ENCODE peak calls at places on chromosomes 3 and 15, in seven cellular contexts. K is left ventricle myocardium inferior, A is MM.1S, D is brain microvascular endothelial cell, L is OCI-LY7, Z is thoracic aorta, E is AG04450. G is an unnamed sample.

GRCh38 chr15:57185507-57186074 is 190.7 kb upstream of the CGNL1 start:
- DNase-seq in K (no peak), A (no peak), D (no peak), L (no peak), Z (no peak), E (no peak), G (no peak)

GRCh38 chr15:97984157-97984556 is 23.7 kb downstream of the ARRDC4 start:
- DNase-seq in K (no peak), A (no peak), D (no peak), L (no peak), Z (no peak), E (no peak), G (no peak)

GRCh38 chr3:30221622-30222021 is 384.8 kb upstream of the TGFBR2 start:
- DNase-seq in K (no peak), A (peak), D (peak), L (no peak), Z (no peak), E (no peak), G (no peak)

GRCh38 chr3:33490641-33491241 is 50.5 kb upstream of the UBP1 start:
- DNase-seq in K (no peak), A (no peak), D (no peak), L (peak), Z (no peak), E (no peak), G (no peak)

GRCh38 chr3:50194128-50194902 is 2.9 kb downstream of the GNAT1 start:
- DNase-seq in K (peak), A (peak), D (peak), L (peak), Z (no peak), E (no peak), G (peak)

GRCh38 chr15:39583586-39584265 is 2.8 kb downstream of the THBS1 start:
- DNase-seq in K (no peak), A (peak), D (no peak), L (no peak), Z (no peak), E (no peak), G (peak)

GRCh38 chr3:147493666-147494065 is 84.5 kb downstream of the ZIC1 start:
- DNase-seq in K (no peak), A (no peak), D (no peak), L (no peak), Z (no peak), E (no peak), G (no peak)

GRCh38 chr3:77407454-77407853 is 367.6 kb downstream of the ROBO2 start:
- DNase-seq in K (no peak), A (no peak), D (no peak), L (no peak), Z (no peak), E (no peak), G (no peak)

GRCh38 chr3:143897558-143898305 is 49.5 kb upstream of the SLC9A9 start:
- DNase-seq in K (no peak), A (no peak), D (peak), L (no peak), Z (no peak), E (no peak), G (no peak)

GRCh38 chr3:15294914-15295313 is 37.5 kb downstream of the SH3BP5 start:
- DNase-seq in K (no peak), A (no peak), D (no peak), L (no peak), Z (no peak), E (no peak), G (no peak)

GRCh38 chr3:194423317-194423716 is 24.3 kb upstream of the GP5 start:
- DNase-seq in K (no peak), A (no peak), D (no peak), L (no peak), Z (no peak), E (no peak), G (no peak)

GRCh38 chr15:65900488-65900887 is 31.2 kb downstream of the RAB11A start:
- DNase-seq in K (no peak), A (no peak), D (no peak), L (no peak), Z (no peak), E (no peak), G (no peak)

GRCh38 chr3:126679318-126679751 is 24.4 kb upstream of the TXNRD3 start:
- DNase-seq in K (peak), A (peak), D (peak), L (peak), Z (peak), E (peak), G (peak)

GRCh38 chr3:4943553-4943952 is 35.7 kb upstream of the BHLHE40 start:
- DNase-seq in K (no peak), A (no peak), D (no peak), L (no peak), Z (no peak), E (no peak), G (peak)

GRCh38 chr3:149466192-149466591 is 8.3 kb upstream of the TM4SF4 start:
- DNase-seq in K (no peak), A (no peak), D (peak), L (no peak), Z (no peak), E (peak), G (peak)

GRCh38 chr3:194084284-194084683 is 51.7 kb upstream of the HES1 start:
- DNase-seq in K (no peak), A (peak), D (no peak), L (peak), Z (no peak), E (no peak), G (no peak)

GRCh38 chr3:171677706-171678105 is 132.6 kb downstream of the PLD1 start:
- DNase-seq in K (no peak), A (no peak), D (no peak), L (no peak), Z (no peak), E (no peak), G (no peak)

GRCh38 chr15:28191832-28192231 is 92.7 kb upstream of the OCA2 start:
- DNase-seq in K (peak), A (no peak), D (peak), L (no peak), Z (peak), E (peak), G (no peak)

GRCh38 chr15:57003418-57003817 is 85.0 kb downstream of the TCF12 start:
- DNase-seq in K (no peak), A (no peak), D (peak), L (no peak), Z (no peak), E (peak), G (no peak)

GRCh38 chr15:43792761-43793493 is 807 bp downstream of the SERF2 start:
- DNase-seq in K (no peak), A (no peak), D (no peak), L (peak), Z (no peak), E (no peak), G (peak)

GRCh38 chr3:127894461-127894860 is 20.6 kb upstream of the KBTBD12 start:
- DNase-seq in K (no peak), A (no peak), D (no peak), L (no peak), Z (no peak), E (no peak), G (no peak)

GRCh38 chr3:174949523-174949922 is 90.4 kb downstream of the NAALADL2 start:
- DNase-seq in K (no peak), A (no peak), D (peak), L (no peak), Z (peak), E (peak), G (peak)

GRCh38 chr15:50145451-50145872 is 26.4 kb upstream of the ATP8B4 start:
- DNase-seq in K (no peak), A (peak), D (peak), L (peak), Z (no peak), E (peak), G (peak)

GRCh38 chr3:105960381-105960780 is 91.6 kb upstream of the CBLB start:
- DNase-seq in K (no peak), A (no peak), D (no peak), L (no peak), Z (no peak), E (no peak), G (no peak)

GRCh38 chr15:85010114-85010471 is 28.4 kb downstream of the PDE8A start:
- DNase-seq in K (no peak), A (no peak), D (no peak), L (peak), Z (no peak), E (no peak), G (no peak)

GRCh38 chr15:44435893-44436667 is 8.7 kb downstream of the CTDSPL2 start:
- DNase-seq in K (no peak), A (no peak), D (no peak), L (no peak), Z (no peak), E (no peak), G (peak)

GRCh38 chr3:119323401-119324107 is 29.4 kb downstream of the ARHGAP31 start:
- DNase-seq in K (no peak), A (no peak), D (no peak), L (no peak), Z (no peak), E (no peak), G (no peak)

GRCh38 chr3:14439501-14440167 is 37.2 kb downstream of the SLC6A6 start:
- DNase-seq in K (peak), A (no peak), D (peak), L (no peak), Z (no peak), E (no peak), G (no peak)

GRCh38 chr15:52289629-52290081 is 5.9 kb downstream of the MYO5C start:
- DNase-seq in K (no peak), A (no peak), D (no peak), L (no peak), Z (no peak), E (no peak), G (peak)

GRCh38 chr3:137990427-137990826 is 19.5 kb upstream of the CLDN18 start:
- DNase-seq in K (no peak), A (no peak), D (no peak), L (no peak), Z (no peak), E (no peak), G (no peak)

GRCh38 chr3:132180337-132180791 is 136.8 kb upstream of the ACP3 start:
- DNase-seq in K (no peak), A (peak), D (peak), L (peak), Z (no peak), E (peak), G (peak)

GRCh38 chr3:130259170-130259874 is 86.2 kb upstream of the COL6A5 start:
- DNase-seq in K (no peak), A (no peak), D (no peak), L (no peak), Z (no peak), E (no peak), G (no peak)

GRCh38 chr3:101806491-101806890 is 27.5 kb downstream of the NXPE3 start:
- DNase-seq in K (no peak), A (no peak), D (no peak), L (no peak), Z (no peak), E (no peak), G (no peak)

GRCh38 chr3:99159220-99159762 is 257.8 kb upstream of the DCBLD2 start:
- DNase-seq in K (no peak), A (no peak), D (no peak), L (no peak), Z (no peak), E (no peak), G (no peak)

GRCh38 chr3:49600781-49601180 is 46.5 kb downstream of the BSN start:
- DNase-seq in K (no peak), A (no peak), D (no peak), L (no peak), Z (no peak), E (no peak), G (no peak)

GRCh38 chr3:12931273-12931905 is 90.0 kb upstream of the RPL32 start:
- DNase-seq in K (peak), A (no peak), D (no peak), L (no peak), Z (no peak), E (no peak), G (no peak)
- TF ChIP-seq CTCF in K (no peak), A (no peak), D (no peak), L (no peak), Z (no peak), E (no peak), G (no peak)

GRCh38 chr3:72171946-72172345 is 387.0 kb upstream of the PROK2 start:
- DNase-seq in K (peak), A (no peak), D (no peak), L (no peak), Z (no peak), E (no peak), G (no peak)
- H3K27ac ChIP-seq in K (peak), A (no peak), D (no peak), L (no peak), Z (peak), E (peak), G (no peak)

GRCh38 chr15:87489902-87490301 is 766.6 kb downstream of the NTRK3 start:
- DNase-seq in K (no peak), A (no peak), D (no peak), L (no peak), Z (no peak), E (no peak), G (no peak)
- TF ChIP-seq CTCF in K (no peak), A (no peak), D (no peak), L (no peak), Z (no peak), E (no peak), G (no peak)

DNA sequence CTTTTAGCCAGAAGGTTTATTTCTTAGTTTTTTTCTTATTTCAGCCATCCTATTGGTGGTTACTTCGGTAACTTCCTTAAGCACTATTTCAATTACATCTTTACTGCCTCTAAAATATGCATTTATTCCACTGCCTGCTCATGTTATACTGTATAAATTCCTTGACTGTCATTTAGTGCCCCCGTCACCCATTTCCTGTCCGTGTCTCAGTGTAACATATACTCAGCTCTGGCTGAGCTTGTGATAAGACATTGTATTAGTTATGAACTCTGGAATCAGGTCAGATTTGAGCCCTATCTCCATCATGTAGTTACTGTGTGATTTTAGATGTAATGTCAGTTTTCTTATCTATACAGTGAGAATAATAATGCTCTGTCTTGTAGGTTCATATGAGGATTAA is 24.2 kb downstream of the PIAS1 start:
- DNase-seq in K (no peak), A (no peak), D (no peak), L (no peak), Z (no peak), E (no peak), G (no peak)
- H3K27ac ChIP-seq in K (no peak), A (no peak), D (no peak), L (no peak), Z (no peak), E (no peak), G (no peak)

GRCh38 chr3:66836363-66837152 is 161.5 kb upstream of the KBTBD8 start:
- DNase-seq in K (no peak), A (no peak), D (no peak), L (no peak), Z (no peak), E (no peak), G (no peak)
- TF ChIP-seq CTCF in K (no peak), A (peak), D (no peak), L (peak), Z (no peak), E (peak), G (peak)

GRCh38 chr3:51388286-51389029 is 2.6 kb upstream of the RBM15B start:
- DNase-seq in K (no peak), A (no peak), D (peak), L (peak), Z (no peak), E (no peak), G (no peak)
- H3K27ac ChIP-seq in K (no peak), A (no peak), D (no peak), L (peak), Z (no peak), E (no peak), G (peak)

GRCh38 chr3:55405436-55405835 is 81.7 kb downstream of the WNT5A start:
- DNase-seq in K (no peak), A (no peak), D (no peak), L (peak), Z (no peak), E (no peak), G (no peak)
- TF ChIP-seq CTCF in K (peak), A (peak), D (peak), L (peak), Z (no peak), E (peak), G (peak)

GRCh38 chr3:78951546-78951945 is 816.3 kb downstream of the ROBO1 start:
- DNase-seq in K (no peak), A (no peak), D (peak), L (no peak), Z (no peak), E (peak), G (no peak)

DNA sequence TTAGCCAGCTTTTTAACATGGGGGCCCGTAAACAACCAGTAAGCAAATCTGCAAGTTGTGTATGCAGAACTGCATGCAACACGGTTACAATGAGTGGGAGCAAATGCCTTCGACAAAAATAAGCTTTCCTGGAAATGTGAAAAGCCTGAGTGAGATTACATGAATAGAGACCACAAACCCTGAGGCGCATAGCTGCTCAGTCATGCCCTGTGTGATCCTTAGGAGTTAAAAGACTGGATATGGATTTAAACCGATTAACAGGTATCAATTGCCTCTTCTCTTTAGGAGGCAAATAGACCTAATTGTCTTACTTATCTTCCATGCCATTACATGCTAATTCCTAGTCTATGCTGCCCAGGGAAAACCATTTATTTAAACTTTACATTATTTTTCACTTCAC is 810.3 kb downstream of the ROBO1 start:
- DNase-seq in K (no peak), A (no peak), D (no peak), L (no peak), Z (no peak), E (no peak), G (no peak)
- H3K27ac ChIP-seq in K (no peak), A (no peak), D (no peak), L (no peak), Z (no peak), E (no peak), G (no peak)

GRCh38 chr15:92092391-92092790 is 238.9 kb downstream of the SLCO3A1 start:
- DNase-seq in K (no peak), A (no peak), D (no peak), L (no peak), Z (no peak), E (no peak), G (no peak)

GRCh38 chr15:92087211-92087610 is 233.7 kb downstream of the SLCO3A1 start:
- DNase-seq in K (no peak), A (no peak), D (no peak), L (no peak), Z (no peak), E (no peak), G (no peak)

GRCh38 chr15:92095691-92096090 is 242.2 kb downstream of the SLCO3A1 start:
- DNase-seq in K (no peak), A (peak), D (no peak), L (no peak), Z (no peak), E (no peak), G (no peak)

GRCh38 chr15:92091155-92091734 is 237.7 kb downstream of the SLCO3A1 start:
- DNase-seq in K (no peak), A (no peak), D (peak), L (no peak), Z (no peak), E (no peak), G (peak)
- TF ChIP-seq CTCF in K (peak), A (peak), D (peak), L (peak), Z (no peak), E (peak), G (peak)

GRCh38 chr3:197959500-197959890 is 522 bp upstream of the LMLN start:
- DNase-seq in K (no peak), A (no peak), D (no peak), L (no peak), Z (no peak), E (no peak), G (no peak)
- H3K27ac ChIP-seq in K (peak), A (peak), D (peak), L (peak), Z (peak), E (no peak), G (peak)